ENCODE peak calls at places on chromosomes 11 and 22, in five cellular contexts. One of them, this sample, is unnamed.

GRCh38 chr11:82494988-82495432 is 238.7 kb downstream of the FAM181B start:
- DNase-seq in fibroblast of the aortic adventitia: no peak
- DNase-seq in A673: peak; percentile 45
- DNase-seq in heart left ventricle: no peak
- DNase-seq in astrocyte of the spinal cord: no peak
- DNase-seq in this sample: no peak

GRCh38 chr22:25386538-25386884 is 167.1 kb downstream of the CRYBB2 start:
- DNase-seq in fibroblast of the aortic adventitia: no peak
- DNase-seq in A673: no peak
- DNase-seq in heart left ventricle: no peak
- DNase-seq in astrocyte of the spinal cord: no peak
- DNase-seq in this sample: no peak

GRCh38 chr11:134581966-134582787 is 170.1 kb upstream of the B3GAT1 start:
- DNase-seq in fibroblast of the aortic adventitia: no peak
- DNase-seq in A673: no peak
- DNase-seq in heart left ventricle: no peak
- DNase-seq in astrocyte of the spinal cord: no peak
- DNase-seq in this sample: no peak

GRCh38 chr22:42856865-42857704 is at the start of gene ARFGAP3:
- DNase-seq in fibroblast of the aortic adventitia: peak; percentile 89
- DNase-seq in A673: peak; percentile 94
- DNase-seq in heart left ventricle: peak; percentile 98
- DNase-seq in astrocyte of the spinal cord: peak; percentile 93
- DNase-seq in this sample: peak; percentile 65

GRCh38 chr11:23233075-23233474 is 372.8 kb upstream of the CCDC179 start:
- DNase-seq in fibroblast of the aortic adventitia: peak; percentile 85
- DNase-seq in A673: no peak
- DNase-seq in heart left ventricle: no peak
- DNase-seq in astrocyte of the spinal cord: peak; percentile 68
- DNase-seq in this sample: no peak

GRCh38 chr11:33778682-33779081 is 4.4 kb upstream of the FBXO3 start:
- DNase-seq in fibroblast of the aortic adventitia: peak; percentile 85
- DNase-seq in A673: peak; percentile 88
- DNase-seq in heart left ventricle: no peak
- DNase-seq in astrocyte of the spinal cord: peak; percentile 84
- DNase-seq in this sample: no peak

GRCh38 chr11:44400431-44400830 is 90.5 kb upstream of the ALX4 start:
- DNase-seq in fibroblast of the aortic adventitia: no peak
- DNase-seq in A673: peak; percentile 34
- DNase-seq in heart left ventricle: no peak
- DNase-seq in astrocyte of the spinal cord: no peak
- DNase-seq in this sample: no peak

GRCh38 chr22:42881982-42882656 is 25.0 kb upstream of the ARFGAP3 start:
- DNase-seq in fibroblast of the aortic adventitia: no peak
- DNase-seq in A673: no peak
- DNase-seq in heart left ventricle: no peak
- DNase-seq in astrocyte of the spinal cord: no peak
- DNase-seq in this sample: no peak

GRCh38 chr22:44165286-44165874 is 15.3 kb upstream of the PARVG start:
- DNase-seq in fibroblast of the aortic adventitia: no peak
- DNase-seq in A673: no peak
- DNase-seq in heart left ventricle: no peak
- DNase-seq in astrocyte of the spinal cord: no peak
- DNase-seq in this sample: no peak

GRCh38 chr22:20418211-20418788 is 19.3 kb downstream of the SCARF2 start:
- DNase-seq in fibroblast of the aortic adventitia: peak; percentile 87
- DNase-seq in A673: peak; percentile 81
- DNase-seq in heart left ventricle: peak; percentile 91
- DNase-seq in astrocyte of the spinal cord: peak; percentile 77
- DNase-seq in this sample: peak; percentile 87

GRCh38 chr11:76184551-76184993 is 21.7 kb downstream of the WNT11 start:
- DNase-seq in fibroblast of the aortic adventitia: peak; percentile 33
- DNase-seq in A673: no peak
- DNase-seq in heart left ventricle: no peak
- DNase-seq in astrocyte of the spinal cord: no peak
- DNase-seq in this sample: no peak

GRCh38 chr11:18706330-18707243 is 8.0 kb downstream of the TMEM86A start:
- DNase-seq in fibroblast of the aortic adventitia: no peak
- DNase-seq in A673: peak; percentile 42
- DNase-seq in heart left ventricle: no peak
- DNase-seq in astrocyte of the spinal cord: no peak
- DNase-seq in this sample: no peak

GRCh38 chr22:33577862-33578411 is 342.3 kb downstream of the LARGE1 start:
- DNase-seq in fibroblast of the aortic adventitia: no peak
- DNase-seq in A673: no peak
- DNase-seq in heart left ventricle: no peak
- DNase-seq in astrocyte of the spinal cord: no peak
- DNase-seq in this sample: no peak

GRCh38 chr22:23242473-23243001 is 62.2 kb downstream of the BCR start:
- DNase-seq in fibroblast of the aortic adventitia: no peak
- DNase-seq in A673: peak; percentile 89
- DNase-seq in heart left ventricle: no peak
- DNase-seq in astrocyte of the spinal cord: peak; percentile 71
- DNase-seq in this sample: no peak

GRCh38 chr11:19735512-19735911 is 22.9 kb downstream of the NAV2 start:
- DNase-seq in fibroblast of the aortic adventitia: peak; percentile 58
- DNase-seq in A673: no peak
- DNase-seq in heart left ventricle: no peak
- DNase-seq in astrocyte of the spinal cord: peak; percentile 60
- DNase-seq in this sample: no peak

GRCh38 chr11:76902121-76903014 is 41.6 kb downstream of the ACER3 start:
- DNase-seq in fibroblast of the aortic adventitia: no peak
- DNase-seq in A673: no peak
- DNase-seq in heart left ventricle: no peak
- DNase-seq in astrocyte of the spinal cord: no peak
- DNase-seq in this sample: no peak

GRCh38 chr11:72349616-72350218 is 84.6 kb downstream of the CLPB start:
- DNase-seq in fibroblast of the aortic adventitia: peak; percentile 19
- DNase-seq in A673: no peak
- DNase-seq in heart left ventricle: peak; percentile 73
- DNase-seq in astrocyte of the spinal cord: no peak
- DNase-seq in this sample: no peak

GRCh38 chr11:19954899-19955298 is 205.4 kb downstream of the DBX1 start:
- DNase-seq in fibroblast of the aortic adventitia: no peak
- DNase-seq in A673: no peak
- DNase-seq in heart left ventricle: no peak
- DNase-seq in astrocyte of the spinal cord: no peak
- DNase-seq in this sample: no peak

GRCh38 chr11:126355324-126355925 is at the start of gene ST3GAL4:
- DNase-seq in fibroblast of the aortic adventitia: peak; percentile 56
- DNase-seq in A673: peak; percentile 88
- DNase-seq in heart left ventricle: peak; percentile 95
- DNase-seq in astrocyte of the spinal cord: peak; percentile 68
- DNase-seq in this sample: peak; percentile 83

GRCh38 chr22:27800250-27801131 is 1.1 kb downstream of the MN1 start:
- DNase-seq in fibroblast of the aortic adventitia: peak; percentile 27
- DNase-seq in A673: peak; percentile 35
- DNase-seq in heart left ventricle: peak; percentile 63
- DNase-seq in astrocyte of the spinal cord: peak; percentile 42
- DNase-seq in this sample: peak; percentile 62

GRCh38 chr11:125429174-125429707 is 66.8 kb downstream of the FEZ1 start:
- DNase-seq in fibroblast of the aortic adventitia: peak; percentile 73
- DNase-seq in A673: peak; percentile 69
- DNase-seq in heart left ventricle: peak; percentile 76
- DNase-seq in astrocyte of the spinal cord: peak; percentile 50
- DNase-seq in this sample: no peak

GRCh38 chr11:19673924-19674390 is 38.7 kb upstream of the NAV2 start:
- DNase-seq in fibroblast of the aortic adventitia: peak; percentile 54
- DNase-seq in A673: peak; percentile 7
- DNase-seq in heart left ventricle: peak; percentile 78
- DNase-seq in astrocyte of the spinal cord: peak; percentile 33
- DNase-seq in this sample: peak; percentile 76

GRCh38 chr11:116702772-116703360 is 69.9 kb downstream of the BUD13 start:
- DNase-seq in fibroblast of the aortic adventitia: no peak
- DNase-seq in A673: no peak
- DNase-seq in heart left ventricle: no peak
- DNase-seq in astrocyte of the spinal cord: no peak
- DNase-seq in this sample: peak; percentile 9

GRCh38 chr11:22957890-22958289 is 97.6 kb upstream of the CCDC179 start:
- DNase-seq in fibroblast of the aortic adventitia: no peak
- DNase-seq in A673: peak; percentile 5
- DNase-seq in heart left ventricle: no peak
- DNase-seq in astrocyte of the spinal cord: no peak
- DNase-seq in this sample: no peak

DNA sequence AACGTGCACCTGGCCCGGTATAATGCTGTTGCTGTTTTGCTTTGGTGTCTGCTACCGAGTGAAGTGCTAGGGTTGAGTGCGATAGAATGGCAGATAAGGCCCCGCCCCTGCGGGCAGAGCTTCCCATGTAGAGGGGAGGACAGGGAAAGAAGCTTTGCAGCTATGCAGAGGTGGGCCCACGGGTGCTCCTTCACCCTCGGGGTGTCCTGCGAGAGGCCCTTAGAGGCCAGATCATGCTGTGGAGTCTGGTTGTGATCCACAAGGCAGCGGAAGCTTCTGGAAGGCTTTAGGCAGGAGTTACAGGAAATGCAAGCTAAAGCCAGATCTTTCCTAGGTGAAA is 3.2 kb downstream of the LRP5 start:
- DNase-seq in fibroblast of the aortic adventitia: no peak
- DNase-seq in A673: no peak
- DNase-seq in heart left ventricle: no peak
- DNase-seq in astrocyte of the spinal cord: no peak
- DNase-seq in this sample: no peak
- H3K4me3 ChIP-seq in fibroblast of the aortic adventitia: no peak overlapping the region
- H3K4me3 ChIP-seq in A673: peak overlapping the region; percentile 75
- H3K4me3 ChIP-seq in heart left ventricle: no peak overlapping the region
- H3K4me3 ChIP-seq in astrocyte of the spinal cord: no peak overlapping the region
- H3K4me3 ChIP-seq in this sample: peak overlapping the region; percentile 86

DNA sequence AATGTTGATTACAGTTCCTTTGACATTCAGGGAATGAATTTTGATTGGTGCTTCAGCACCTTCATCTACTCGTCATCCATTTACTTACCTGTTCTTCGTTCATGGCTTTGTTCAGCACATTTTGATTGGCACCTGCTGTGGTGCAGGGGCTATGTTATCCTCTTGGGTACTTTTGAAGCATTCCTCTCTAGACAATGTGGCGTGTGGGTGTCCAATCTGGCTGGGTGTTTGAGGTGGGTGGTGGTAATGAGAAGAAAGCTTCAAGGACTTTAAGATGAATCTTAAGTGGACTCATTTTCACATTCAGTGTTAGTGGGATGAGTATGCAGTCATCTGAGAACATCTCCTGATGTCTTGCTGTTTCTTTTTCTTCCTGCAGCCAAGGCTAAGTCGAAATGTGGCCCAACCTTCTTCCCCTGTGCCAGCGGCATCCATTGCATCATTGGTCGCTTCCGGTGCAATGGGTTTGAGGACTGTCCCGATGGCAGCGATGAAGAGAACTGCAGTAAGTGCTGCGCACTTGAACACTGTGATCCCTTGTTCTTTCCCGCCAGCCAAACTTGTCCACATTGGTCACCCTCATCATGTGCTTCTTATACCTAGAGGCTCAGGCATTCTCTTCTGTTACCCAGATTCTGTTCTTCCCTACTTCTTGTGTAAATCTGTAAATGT is 137.5 kb downstream of the LDLRAD3 start:
- DNase-seq in fibroblast of the aortic adventitia: no peak
- DNase-seq in A673: no peak
- DNase-seq in heart left ventricle: no peak
- DNase-seq in astrocyte of the spinal cord: no peak
- DNase-seq in this sample: no peak
- H3K4me3 ChIP-seq in fibroblast of the aortic adventitia: no peak overlapping the region
- H3K4me3 ChIP-seq in A673: no peak overlapping the region
- H3K4me3 ChIP-seq in heart left ventricle: no peak overlapping the region
- H3K4me3 ChIP-seq in astrocyte of the spinal cord: no peak overlapping the region
- H3K4me3 ChIP-seq in this sample: no peak overlapping the region

DNA sequence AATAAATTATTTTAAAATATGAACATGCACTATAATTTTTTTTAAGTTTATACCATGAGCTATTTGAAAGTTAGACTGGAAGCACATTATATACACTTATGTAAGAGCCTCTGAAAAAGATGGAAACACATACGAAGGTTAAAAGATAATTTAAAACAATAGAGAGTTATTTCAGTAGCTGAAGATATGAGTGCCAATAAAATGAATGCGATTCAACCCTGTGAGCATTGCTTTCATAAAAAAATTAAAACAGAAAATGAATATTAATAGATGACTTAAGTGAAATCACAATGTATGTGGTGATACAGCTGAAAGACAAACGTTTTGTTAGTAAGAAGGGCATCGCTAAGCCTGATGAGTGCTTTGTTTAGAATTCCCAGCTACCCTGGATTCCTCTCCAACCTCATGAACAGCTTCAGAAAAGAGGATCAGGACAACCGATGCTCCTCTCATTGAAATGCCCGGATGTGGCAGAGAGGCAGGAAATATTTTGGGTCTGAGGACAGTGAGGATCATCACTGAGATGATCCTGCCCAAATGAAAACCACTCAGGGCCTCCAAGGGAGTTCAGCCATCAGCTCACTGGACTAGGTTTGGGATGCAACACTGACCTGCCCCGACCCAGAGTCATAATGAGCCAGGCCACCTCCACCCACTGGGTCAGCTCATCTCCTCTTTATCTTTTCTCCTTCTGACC is 60.2 kb upstream of the TOP3B start:
- DNase-seq in fibroblast of the aortic adventitia: no peak
- DNase-seq in A673: no peak
- DNase-seq in heart left ventricle: no peak
- DNase-seq in astrocyte of the spinal cord: no peak
- DNase-seq in this sample: no peak
- H3K4me3 ChIP-seq in fibroblast of the aortic adventitia: no peak overlapping the region
- H3K4me3 ChIP-seq in A673: no peak overlapping the region
- H3K4me3 ChIP-seq in heart left ventricle: no peak overlapping the region
- H3K4me3 ChIP-seq in astrocyte of the spinal cord: no peak overlapping the region
- H3K4me3 ChIP-seq in this sample: no peak overlapping the region

DNA sequence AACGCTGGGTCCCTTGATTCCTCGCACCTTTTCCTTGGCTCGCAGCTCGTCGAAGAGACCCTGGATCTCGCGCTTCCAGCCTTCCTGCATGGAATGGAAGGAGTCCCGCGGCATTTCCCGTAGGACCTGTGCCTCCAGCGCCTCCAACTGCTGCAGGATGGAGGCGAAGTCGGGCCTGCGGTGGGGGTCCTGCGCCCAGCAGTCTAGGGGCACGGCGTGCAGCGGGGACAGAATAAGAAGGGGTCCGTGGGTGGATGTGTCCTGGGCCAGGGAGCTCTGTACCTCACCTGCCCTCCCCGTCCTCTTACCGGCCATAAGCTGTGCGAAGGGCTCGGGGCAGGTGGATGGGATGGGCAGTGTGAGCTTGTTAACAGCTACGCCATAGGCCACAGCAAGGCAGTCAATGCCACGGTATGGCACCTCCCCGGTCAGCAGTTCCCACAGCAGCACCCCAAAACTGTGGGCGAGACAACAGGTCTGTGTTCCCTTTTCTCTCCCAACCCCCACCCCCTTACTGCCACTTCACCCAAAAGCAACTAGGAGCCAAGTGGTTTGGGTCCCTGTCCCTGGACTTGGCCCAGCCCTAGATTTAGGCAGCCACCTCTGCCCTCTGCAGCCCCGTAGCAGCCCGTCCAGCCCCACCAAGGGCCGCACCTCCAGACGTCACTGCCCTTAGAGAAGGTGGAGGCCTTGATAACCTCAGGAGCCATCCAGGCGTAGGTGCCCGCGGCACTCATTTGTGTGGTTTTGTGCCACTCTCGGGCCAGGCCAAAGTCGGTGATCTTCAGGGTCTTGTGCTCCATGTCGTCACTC is 6.2 kb downstream of the MAP3K11 start:
- DNase-seq in fibroblast of the aortic adventitia: no peak
- DNase-seq in A673: no peak
- DNase-seq in heart left ventricle: no peak
- DNase-seq in astrocyte of the spinal cord: no peak
- DNase-seq in this sample: no peak
- H3K4me3 ChIP-seq in fibroblast of the aortic adventitia: no peak overlapping the region
- H3K4me3 ChIP-seq in A673: peak overlapping the region; percentile 35
- H3K4me3 ChIP-seq in heart left ventricle: peak overlapping the region; percentile 17
- H3K4me3 ChIP-seq in astrocyte of the spinal cord: no peak overlapping the region
- H3K4me3 ChIP-seq in this sample: peak overlapping the region; percentile 40

GRCh38 chr11:1864216-1864615 is 11.3 kb downstream of the LSP1 start:
- DNase-seq in fibroblast of the aortic adventitia: peak; percentile 24
- DNase-seq in A673: no peak
- DNase-seq in heart left ventricle: peak; percentile 70
- DNase-seq in astrocyte of the spinal cord: no peak
- DNase-seq in this sample: no peak
- H3K4me3 ChIP-seq in fibroblast of the aortic adventitia: peak overlapping the region; percentile 31
- H3K4me3 ChIP-seq in A673: no peak overlapping the region
- H3K4me3 ChIP-seq in heart left ventricle: peak overlapping the region; percentile 33
- H3K4me3 ChIP-seq in astrocyte of the spinal cord: no peak overlapping the region
- H3K4me3 ChIP-seq in this sample: peak overlapping the region; percentile 34

This sample was measured in ascending aorta.